ENCODE peak calls at places on chromosomes 1 and 21, in eight cellular contexts. One of them, this sample, is unnamed.

GRCh38 chr1:241101622-241102021 is 255.4 kb downstream of the RGS7 start:
- DNase-seq in CD4-positive, CD25-positive, alpha-beta regulatory T cell: no peak
- DNase-seq in uterus: no peak
- DNase-seq in activated CD4-positive, alpha-beta T cell treated with anti-CD3 and anti-CD28 coated beads for 24 hours: no peak
- DNase-seq in NCI-H1417 treated with DMSO at 0.1 percent for 48 hours: no peak
- DNase-seq in neural crest cell: no peak
- DNase-seq in NCI-H774: no peak
- DNase-seq in fibroblast of pulmonary artery: no peak
- DNase-seq in this sample: no peak

GRCh38 chr1:8643542-8644536 is 173.6 kb downstream of the RERE start:
- DNase-seq in CD4-positive, CD25-positive, alpha-beta regulatory T cell: no peak
- DNase-seq in neural crest cell: no peak
- DNase-seq in NCI-H774: no peak
- DNase-seq in fibroblast of pulmonary artery: no peak
- DNase-seq in activated CD4-positive, alpha-beta T cell treated with anti-CD3 and anti-CD28 coated beads for 24 hours: no peak
- DNase-seq in NCI-H1417 treated with DMSO at 0.1 percent for 48 hours: no peak
- DNase-seq in uterus: no peak
- DNase-seq in this sample: no peak

GRCh38 chr1:208025036-208025435 is 114.1 kb upstream of the CD34 start:
- DNase-seq in CD4-positive, CD25-positive, alpha-beta regulatory T cell: no peak
- DNase-seq in uterus: no peak
- DNase-seq in NCI-H774: no peak
- DNase-seq in neural crest cell: no peak
- DNase-seq in NCI-H1417 treated with DMSO at 0.1 percent for 48 hours: no peak
- DNase-seq in fibroblast of pulmonary artery: no peak
- DNase-seq in activated CD4-positive, alpha-beta T cell treated with anti-CD3 and anti-CD28 coated beads for 24 hours: no peak
- DNase-seq in this sample: no peak

GRCh38 chr1:12595839-12596821 is 21.9 kb downstream of the DHRS3 start:
- DNase-seq in CD4-positive, CD25-positive, alpha-beta regulatory T cell: no peak
- DNase-seq in activated CD4-positive, alpha-beta T cell treated with anti-CD3 and anti-CD28 coated beads for 24 hours: no peak
- DNase-seq in NCI-H1417 treated with DMSO at 0.1 percent for 48 hours: no peak
- DNase-seq in neural crest cell: peak; percentile 44
- DNase-seq in NCI-H774: no peak
- DNase-seq in fibroblast of pulmonary artery: peak; percentile 97
- DNase-seq in uterus: peak; percentile 87
- DNase-seq in this sample: peak; percentile 98

GRCh38 chr1:11751087-11751486 is 10.9 kb upstream of the C1orf167 start:
- DNase-seq in NCI-H774: no peak
- DNase-seq in CD4-positive, CD25-positive, alpha-beta regulatory T cell: no peak
- DNase-seq in activated CD4-positive, alpha-beta T cell treated with anti-CD3 and anti-CD28 coated beads for 24 hours: no peak
- DNase-seq in fibroblast of pulmonary artery: no peak
- DNase-seq in NCI-H1417 treated with DMSO at 0.1 percent for 48 hours: no peak
- DNase-seq in uterus: no peak
- DNase-seq in neural crest cell: no peak
- DNase-seq in this sample: no peak

GRCh38 chr1:24513691-24514090 is 11.1 kb downstream of the RCAN3 start:
- DNase-seq in neural crest cell: no peak
- DNase-seq in NCI-H1417 treated with DMSO at 0.1 percent for 48 hours: no peak
- DNase-seq in uterus: no peak
- DNase-seq in fibroblast of pulmonary artery: no peak
- DNase-seq in CD4-positive, CD25-positive, alpha-beta regulatory T cell: no peak
- DNase-seq in activated CD4-positive, alpha-beta T cell treated with anti-CD3 and anti-CD28 coated beads for 24 hours: no peak
- DNase-seq in NCI-H774: no peak
- DNase-seq in this sample: no peak

GRCh38 chr1:159173303-159173702 is 1.9 kb downstream of the CADM3 start:
- DNase-seq in uterus: no peak
- DNase-seq in NCI-H1417 treated with DMSO at 0.1 percent for 48 hours: no peak
- DNase-seq in NCI-H774: no peak
- DNase-seq in activated CD4-positive, alpha-beta T cell treated with anti-CD3 and anti-CD28 coated beads for 24 hours: no peak
- DNase-seq in neural crest cell: no peak
- DNase-seq in CD4-positive, CD25-positive, alpha-beta regulatory T cell: no peak
- DNase-seq in fibroblast of pulmonary artery: no peak
- DNase-seq in this sample: no peak

GRCh38 chr1:119743308-119743707 is 25.4 kb downstream of the HMGCS2 start:
- DNase-seq in NCI-H774: no peak
- DNase-seq in fibroblast of pulmonary artery: peak; percentile 3
- DNase-seq in NCI-H1417 treated with DMSO at 0.1 percent for 48 hours: no peak
- DNase-seq in CD4-positive, CD25-positive, alpha-beta regulatory T cell: no peak
- DNase-seq in neural crest cell: no peak
- DNase-seq in uterus: no peak
- DNase-seq in activated CD4-positive, alpha-beta T cell treated with anti-CD3 and anti-CD28 coated beads for 24 hours: no peak
- DNase-seq in this sample: no peak

GRCh38 chr1:115829947-115830346 is 11.0 kb downstream of the NHLH2 start:
- DNase-seq in fibroblast of pulmonary artery: no peak
- DNase-seq in NCI-H1417 treated with DMSO at 0.1 percent for 48 hours: no peak
- DNase-seq in NCI-H774: no peak
- DNase-seq in neural crest cell: no peak
- DNase-seq in activated CD4-positive, alpha-beta T cell treated with anti-CD3 and anti-CD28 coated beads for 24 hours: no peak
- DNase-seq in CD4-positive, CD25-positive, alpha-beta regulatory T cell: no peak
- DNase-seq in uterus: no peak
- DNase-seq in this sample: no peak

GRCh38 chr1:195105773-195106172 is 1502.5 kb downstream of the KCNT2 start:
- DNase-seq in neural crest cell: no peak
- DNase-seq in uterus: no peak
- DNase-seq in NCI-H1417 treated with DMSO at 0.1 percent for 48 hours: no peak
- DNase-seq in CD4-positive, CD25-positive, alpha-beta regulatory T cell: no peak
- DNase-seq in activated CD4-positive, alpha-beta T cell treated with anti-CD3 and anti-CD28 coated beads for 24 hours: no peak
- DNase-seq in NCI-H774: no peak
- DNase-seq in fibroblast of pulmonary artery: no peak
- DNase-seq in this sample: no peak

GRCh38 chr1:24769656-24770651 is 24.7 kb downstream of the CLIC4 start:
- DNase-seq in activated CD4-positive, alpha-beta T cell treated with anti-CD3 and anti-CD28 coated beads for 24 hours: no peak
- DNase-seq in fibroblast of pulmonary artery: peak; percentile 98
- DNase-seq in NCI-H774: no peak
- DNase-seq in neural crest cell: no peak
- DNase-seq in NCI-H1417 treated with DMSO at 0.1 percent for 48 hours: no peak
- DNase-seq in CD4-positive, CD25-positive, alpha-beta regulatory T cell: no peak
- DNase-seq in uterus: peak; percentile 69
- DNase-seq in this sample: peak; percentile 57

GRCh38 chr1:78121650-78122210 is 76.0 kb downstream of the GIPC2 start:
- DNase-seq in uterus: no peak
- DNase-seq in fibroblast of pulmonary artery: no peak
- DNase-seq in activated CD4-positive, alpha-beta T cell treated with anti-CD3 and anti-CD28 coated beads for 24 hours: no peak
- DNase-seq in neural crest cell: no peak
- DNase-seq in NCI-H1417 treated with DMSO at 0.1 percent for 48 hours: no peak
- DNase-seq in NCI-H774: no peak
- DNase-seq in CD4-positive, CD25-positive, alpha-beta regulatory T cell: no peak
- DNase-seq in this sample: no peak

GRCh38 chr1:183027791-183028190 is 4.6 kb downstream of the LAMC1 start:
- DNase-seq in fibroblast of pulmonary artery: no peak
- DNase-seq in neural crest cell: no peak
- DNase-seq in activated CD4-positive, alpha-beta T cell treated with anti-CD3 and anti-CD28 coated beads for 24 hours: no peak
- DNase-seq in CD4-positive, CD25-positive, alpha-beta regulatory T cell: no peak
- DNase-seq in NCI-H1417 treated with DMSO at 0.1 percent for 48 hours: no peak
- DNase-seq in uterus: no peak
- DNase-seq in NCI-H774: no peak
- DNase-seq in this sample: no peak

GRCh38 chr21:38471766-38472165 is 26.5 kb downstream of the ERG start:
- DNase-seq in activated CD4-positive, alpha-beta T cell treated with anti-CD3 and anti-CD28 coated beads for 24 hours: no peak
- DNase-seq in NCI-H774: no peak
- DNase-seq in fibroblast of pulmonary artery: no peak
- DNase-seq in NCI-H1417 treated with DMSO at 0.1 percent for 48 hours: no peak
- DNase-seq in uterus: no peak
- DNase-seq in CD4-positive, CD25-positive, alpha-beta regulatory T cell: no peak
- DNase-seq in neural crest cell: no peak
- DNase-seq in this sample: no peak

GRCh38 chr1:36520056-36520455 is 37.3 kb upstream of the CSF3R start:
- DNase-seq in NCI-H774: peak; percentile 38
- DNase-seq in fibroblast of pulmonary artery: no peak
- DNase-seq in NCI-H1417 treated with DMSO at 0.1 percent for 48 hours: peak; percentile 46
- DNase-seq in CD4-positive, CD25-positive, alpha-beta regulatory T cell: no peak
- DNase-seq in activated CD4-positive, alpha-beta T cell treated with anti-CD3 and anti-CD28 coated beads for 24 hours: no peak
- DNase-seq in neural crest cell: no peak
- DNase-seq in uterus: no peak
- DNase-seq in this sample: no peak

GRCh38 chr1:226985839-226986463 is 45.9 kb downstream of the COQ8A start:
- DNase-seq in uterus: no peak
- DNase-seq in activated CD4-positive, alpha-beta T cell treated with anti-CD3 and anti-CD28 coated beads for 24 hours: no peak
- DNase-seq in CD4-positive, CD25-positive, alpha-beta regulatory T cell: no peak
- DNase-seq in NCI-H1417 treated with DMSO at 0.1 percent for 48 hours: no peak
- DNase-seq in neural crest cell: no peak
- DNase-seq in NCI-H774: no peak
- DNase-seq in fibroblast of pulmonary artery: no peak
- DNase-seq in this sample: no peak

GRCh38 chr21:32916522-32917099 is 109.1 kb upstream of the OLIG2 start:
- DNase-seq in fibroblast of pulmonary artery: no peak
- DNase-seq in activated CD4-positive, alpha-beta T cell treated with anti-CD3 and anti-CD28 coated beads for 24 hours: no peak
- DNase-seq in NCI-H774: no peak
- DNase-seq in NCI-H1417 treated with DMSO at 0.1 percent for 48 hours: no peak
- DNase-seq in neural crest cell: no peak
- DNase-seq in CD4-positive, CD25-positive, alpha-beta regulatory T cell: no peak
- DNase-seq in uterus: no peak
- DNase-seq in this sample: no peak

This sample was measured in NCI-H226.